ENCODE peak calls at places on chromosomes 7 and 10, in seven cellular contexts. One of them, this sample, is unnamed.

GRCh38 chr10:34107623-34108516 is 707.2 kb downstream of the PARD3 start:
- DNase-seq in mucosa of descending colon: no peak
- DNase-seq in mesenchymal stem cell: no peak
- DNase-seq in BE2C: no peak
- DNase-seq in Caco-2: no peak
- DNase-seq in cardiac muscle cell: no peak
- DNase-seq in thyroid gland: no peak
- DNase-seq in this sample: no peak

GRCh38 chr7:20798694-20799121 is 12.0 kb upstream of the SP8 start:
- DNase-seq in mucosa of descending colon: no peak
- DNase-seq in mesenchymal stem cell: no peak
- DNase-seq in BE2C: no peak
- DNase-seq in Caco-2: no peak
- DNase-seq in cardiac muscle cell: no peak
- DNase-seq in thyroid gland: no peak
- DNase-seq in this sample: peak; percentile 30

GRCh38 chr7:150631084-150631824 is 931 bp downstream of the GIMAP6 start:
- DNase-seq in mucosa of descending colon: peak; percentile 39
- DNase-seq in mesenchymal stem cell: no peak
- DNase-seq in BE2C: no peak
- DNase-seq in Caco-2: no peak
- DNase-seq in cardiac muscle cell: no peak
- DNase-seq in thyroid gland: peak; percentile 6
- DNase-seq in this sample: no peak

GRCh38 chr10:287814-288213 is 152.6 kb downstream of the ZMYND11 start:
- DNase-seq in mucosa of descending colon: no peak
- DNase-seq in mesenchymal stem cell: peak; percentile 28
- DNase-seq in BE2C: no peak
- DNase-seq in Caco-2: peak; percentile 85
- DNase-seq in cardiac muscle cell: no peak
- DNase-seq in thyroid gland: no peak
- DNase-seq in this sample: no peak

GRCh38 chr10:33142290-33142689 is 184.3 kb upstream of the ITGB1 start:
- DNase-seq in mucosa of descending colon: no peak
- DNase-seq in mesenchymal stem cell: no peak
- DNase-seq in BE2C: no peak
- DNase-seq in Caco-2: no peak
- DNase-seq in cardiac muscle cell: peak; percentile 54
- DNase-seq in thyroid gland: no peak
- DNase-seq in this sample: peak; percentile 45

GRCh38 chr10:54758791-54759190 is 42.2 kb downstream of the PCDH15 start:
- DNase-seq in mucosa of descending colon: no peak
- DNase-seq in mesenchymal stem cell: peak; percentile 14
- DNase-seq in BE2C: no peak
- DNase-seq in Caco-2: peak; percentile 11
- DNase-seq in cardiac muscle cell: no peak
- DNase-seq in thyroid gland: no peak
- DNase-seq in this sample: no peak

GRCh38 chr10:21826725-21827124 is 176.8 kb downstream of the DNAJC1 start:
- DNase-seq in mucosa of descending colon: no peak
- DNase-seq in mesenchymal stem cell: no peak
- DNase-seq in BE2C: no peak
- DNase-seq in Caco-2: no peak
- DNase-seq in cardiac muscle cell: no peak
- DNase-seq in thyroid gland: no peak
- DNase-seq in this sample: no peak

GRCh38 chr10:110334061-110334656 is 29.4 kb upstream of the SMNDC1 start:
- DNase-seq in mucosa of descending colon: no peak
- DNase-seq in mesenchymal stem cell: no peak
- DNase-seq in BE2C: no peak
- DNase-seq in Caco-2: no peak
- DNase-seq in cardiac muscle cell: no peak
- DNase-seq in thyroid gland: no peak
- DNase-seq in this sample: no peak

GRCh38 chr7:55019329-55019690 is 493 bp downstream of the EGFR start:
- DNase-seq in mucosa of descending colon: peak; percentile 82
- DNase-seq in mesenchymal stem cell: peak; percentile 51
- DNase-seq in BE2C: peak; percentile 51
- DNase-seq in Caco-2: peak; percentile 63
- DNase-seq in cardiac muscle cell: no peak
- DNase-seq in thyroid gland: peak; percentile 89
- DNase-seq in this sample: no peak

GRCh38 chr10:51468424-51468823 is 231.0 kb downstream of the CSTF2T start:
- DNase-seq in mucosa of descending colon: no peak
- DNase-seq in mesenchymal stem cell: no peak
- DNase-seq in BE2C: no peak
- DNase-seq in Caco-2: no peak
- DNase-seq in cardiac muscle cell: no peak
- DNase-seq in thyroid gland: no peak
- DNase-seq in this sample: no peak

GRCh38 chr10:51471271-51471670 is 228.1 kb downstream of the CSTF2T start:
- DNase-seq in mucosa of descending colon: no peak
- DNase-seq in mesenchymal stem cell: no peak
- DNase-seq in BE2C: no peak
- DNase-seq in Caco-2: no peak
- DNase-seq in cardiac muscle cell: no peak
- DNase-seq in thyroid gland: no peak
- DNase-seq in this sample: no peak

GRCh38 chr10:51469666-51470065 is 229.7 kb downstream of the CSTF2T start:
- DNase-seq in mucosa of descending colon: no peak
- DNase-seq in mesenchymal stem cell: no peak
- DNase-seq in BE2C: no peak
- DNase-seq in Caco-2: no peak
- DNase-seq in cardiac muscle cell: no peak
- DNase-seq in thyroid gland: no peak
- DNase-seq in this sample: no peak

DNA sequence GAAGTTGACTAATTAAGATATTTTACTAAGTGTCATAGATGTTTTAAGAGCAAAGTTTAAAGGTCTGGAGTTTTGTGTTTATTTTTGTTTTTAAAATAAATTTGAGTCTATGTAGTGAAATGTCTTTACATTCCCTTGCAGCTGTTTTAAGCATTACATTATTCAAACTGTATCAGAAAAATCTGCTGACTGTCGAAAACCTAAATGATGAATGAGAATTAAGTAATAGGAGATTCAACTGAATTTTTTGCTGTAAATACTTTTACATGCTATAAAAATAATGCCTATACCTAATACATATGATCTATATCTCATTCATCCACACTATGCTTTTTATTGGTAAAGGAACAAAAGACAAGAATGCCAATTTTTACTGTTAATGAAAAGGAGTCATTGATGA is 227.2 kb downstream of the CSTF2T start:
- DNase-seq in mucosa of descending colon: no peak
- DNase-seq in mesenchymal stem cell: no peak
- DNase-seq in BE2C: no peak
- DNase-seq in Caco-2: no peak
- DNase-seq in cardiac muscle cell: no peak
- DNase-seq in thyroid gland: no peak
- DNase-seq in this sample: no peak
- H3K9me3 ChIP-seq in mucosa of descending colon: no peaks in the 10 kb centered on the region
- H3K9me3 ChIP-seq in mesenchymal stem cell: no peaks in the 10 kb centered on the region
- H3K9me3 ChIP-seq in BE2C: no peaks in the 10 kb centered on the region
- H3K9me3 ChIP-seq in Caco-2: no peaks in the 10 kb centered on the region
- H3K9me3 ChIP-seq in cardiac muscle cell: no peaks in the 10 kb centered on the region
- H3K9me3 ChIP-seq in thyroid gland: no peaks in the 10 kb centered on the region
- H3K9me3 ChIP-seq in this sample: no peaks in the 10 kb centered on the region

GRCh38 chr7:63867127-63867526 is 131.5 kb upstream of the ZNF722 start:
- DNase-seq in mucosa of descending colon: no peak
- DNase-seq in mesenchymal stem cell: no peak
- DNase-seq in BE2C: no peak
- DNase-seq in Caco-2: no peak
- DNase-seq in cardiac muscle cell: no peak
- DNase-seq in thyroid gland: no peak
- DNase-seq in this sample: no peak
- H3K9me3 ChIP-seq in mucosa of descending colon: peaks cover 81% of the 10 kb centered on the region
- H3K9me3 ChIP-seq in mesenchymal stem cell: peaks cover 74% of the 10 kb centered on the region
- H3K9me3 ChIP-seq in BE2C: no peaks in the 10 kb centered on the region
- H3K9me3 ChIP-seq in Caco-2: peaks cover 8% of the 10 kb centered on the region
- H3K9me3 ChIP-seq in cardiac muscle cell: no peaks in the 10 kb centered on the region
- H3K9me3 ChIP-seq in thyroid gland: no peaks in the 10 kb centered on the region
- H3K9me3 ChIP-seq in this sample: peaks cover 4% of the 10 kb centered on the region

GRCh38 chr10:85598646-85599045 is 767.9 kb downstream of the GRID1 start:
- DNase-seq in mucosa of descending colon: no peak
- DNase-seq in mesenchymal stem cell: no peak
- DNase-seq in BE2C: no peak
- DNase-seq in Caco-2: no peak
- DNase-seq in cardiac muscle cell: no peak
- DNase-seq in thyroid gland: no peak
- DNase-seq in this sample: peak; percentile 2

GRCh38 chr10:85599081-85599480 is 767.5 kb downstream of the GRID1 start:
- DNase-seq in mucosa of descending colon: no peak
- DNase-seq in mesenchymal stem cell: no peak
- DNase-seq in BE2C: no peak
- DNase-seq in Caco-2: no peak
- DNase-seq in cardiac muscle cell: no peak
- DNase-seq in thyroid gland: peak; percentile 31
- DNase-seq in this sample: no peak

GRCh38 chr10:85600744-85601081 is 765.9 kb downstream of the GRID1 start:
- DNase-seq in mucosa of descending colon: no peak
- DNase-seq in mesenchymal stem cell: no peak
- DNase-seq in BE2C: no peak
- DNase-seq in Caco-2: no peak
- DNase-seq in cardiac muscle cell: no peak
- DNase-seq in thyroid gland: no peak
- DNase-seq in this sample: no peak

GRCh38 chr10:85601526-85601925 is 765.1 kb downstream of the GRID1 start:
- DNase-seq in mucosa of descending colon: no peak
- DNase-seq in mesenchymal stem cell: no peak
- DNase-seq in BE2C: no peak
- DNase-seq in Caco-2: no peak
- DNase-seq in cardiac muscle cell: no peak
- DNase-seq in thyroid gland: no peak
- DNase-seq in this sample: no peak

DNA sequence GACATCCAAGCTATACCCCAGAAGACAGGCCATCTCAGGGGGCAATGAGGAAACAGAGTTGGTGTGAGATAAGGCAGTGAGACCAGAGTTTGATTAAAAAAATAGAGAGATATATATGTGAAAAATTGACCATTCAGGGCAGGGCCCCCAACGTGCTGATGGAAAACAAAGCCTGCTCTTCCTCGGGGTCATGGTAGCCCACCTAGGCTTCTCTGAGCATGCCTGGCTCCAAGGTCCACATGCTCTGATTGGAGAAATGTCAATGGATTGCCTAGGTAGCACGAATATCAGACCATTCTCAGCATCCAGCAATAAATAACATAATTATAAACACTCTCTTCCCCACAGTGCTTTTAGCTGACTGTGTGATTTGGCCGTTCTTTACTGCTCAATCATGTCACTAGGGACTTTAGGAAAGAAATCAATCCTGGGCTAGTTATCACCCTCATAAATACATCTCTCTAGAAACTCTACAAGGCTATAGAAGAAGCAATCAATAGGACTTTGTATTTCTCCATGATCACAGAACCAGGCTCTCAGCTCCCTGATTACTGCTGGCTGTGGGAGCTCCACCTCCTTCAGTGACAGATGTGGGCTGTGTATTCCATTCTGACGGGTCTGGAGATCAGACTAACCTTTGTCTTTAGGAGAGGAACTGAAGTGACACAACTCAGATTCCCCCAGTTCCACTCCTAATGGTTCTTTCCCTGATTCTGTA is 766.4 kb downstream of the GRID1 start:
- DNase-seq in mucosa of descending colon: no peak
- DNase-seq in mesenchymal stem cell: no peak
- DNase-seq in BE2C: no peak
- DNase-seq in Caco-2: no peak
- DNase-seq in cardiac muscle cell: no peak
- DNase-seq in thyroid gland: no peak
- DNase-seq in this sample: no peak
- H3K9me3 ChIP-seq in mucosa of descending colon: no peaks in the 10 kb centered on the region
- H3K9me3 ChIP-seq in mesenchymal stem cell: no peaks in the 10 kb centered on the region
- H3K9me3 ChIP-seq in BE2C: no peaks in the 10 kb centered on the region
- H3K9me3 ChIP-seq in Caco-2: no peaks in the 10 kb centered on the region
- H3K9me3 ChIP-seq in cardiac muscle cell: no peaks in the 10 kb centered on the region
- H3K9me3 ChIP-seq in thyroid gland: no peaks in the 10 kb centered on the region
- H3K9me3 ChIP-seq in this sample: no peaks in the 10 kb centered on the region

GRCh38 chr7:158516524-158516923 is 71.1 kb downstream of the PTPRN2 start:
- DNase-seq in mucosa of descending colon: no peak
- DNase-seq in mesenchymal stem cell: no peak
- DNase-seq in BE2C: no peak
- DNase-seq in Caco-2: no peak
- DNase-seq in cardiac muscle cell: no peak
- DNase-seq in thyroid gland: no peak
- DNase-seq in this sample: no peak
- H3K9me3 ChIP-seq in mucosa of descending colon: peaks cover 10% of the 10 kb centered on the region
- H3K9me3 ChIP-seq in mesenchymal stem cell: peaks cover 14% of the 10 kb centered on the region
- H3K9me3 ChIP-seq in BE2C: no peaks in the 10 kb centered on the region
- H3K9me3 ChIP-seq in Caco-2: no peaks in the 10 kb centered on the region
- H3K9me3 ChIP-seq in cardiac muscle cell: no peaks in the 10 kb centered on the region
- H3K9me3 ChIP-seq in thyroid gland: no peaks in the 10 kb centered on the region
- H3K9me3 ChIP-seq in this sample: no peaks in the 10 kb centered on the region

GRCh38 chr7:158113321-158114025 is 474.1 kb downstream of the PTPRN2 start:
- DNase-seq in mucosa of descending colon: no peak
- DNase-seq in mesenchymal stem cell: no peak
- DNase-seq in BE2C: no peak
- DNase-seq in Caco-2: no peak
- DNase-seq in cardiac muscle cell: no peak
- DNase-seq in thyroid gland: no peak
- DNase-seq in this sample: no peak
- H3K9me3 ChIP-seq in mucosa of descending colon: peaks cover 20% of the 10 kb centered on the region
- H3K9me3 ChIP-seq in mesenchymal stem cell: peaks cover 44% of the 10 kb centered on the region
- H3K9me3 ChIP-seq in BE2C: no peaks in the 10 kb centered on the region
- H3K9me3 ChIP-seq in Caco-2: peaks cover 18% of the 10 kb centered on the region
- H3K9me3 ChIP-seq in cardiac muscle cell: no peaks in the 10 kb centered on the region
- H3K9me3 ChIP-seq in thyroid gland: no peaks in the 10 kb centered on the region
- H3K9me3 ChIP-seq in this sample: peaks cover 12% of the 10 kb centered on the region

GRCh38 chr10:75572478-75572877 is 141.1 kb downstream of the LRMDA start:
- DNase-seq in mucosa of descending colon: no peak
- DNase-seq in mesenchymal stem cell: no peak
- DNase-seq in BE2C: no peak
- DNase-seq in Caco-2: no peak
- DNase-seq in cardiac muscle cell: no peak
- DNase-seq in thyroid gland: no peak
- DNase-seq in this sample: no peak
- H3K9me3 ChIP-seq in mucosa of descending colon: peaks cover 23% of the 10 kb centered on the region
- H3K9me3 ChIP-seq in mesenchymal stem cell: peaks cover 51% of the 10 kb centered on the region
- H3K9me3 ChIP-seq in BE2C: no peaks in the 10 kb centered on the region
- H3K9me3 ChIP-seq in Caco-2: peaks cover 25% of the 10 kb centered on the region
- H3K9me3 ChIP-seq in cardiac muscle cell: peaks cover 3% of the 10 kb centered on the region
- H3K9me3 ChIP-seq in thyroid gland: no peaks in the 10 kb centered on the region
- H3K9me3 ChIP-seq in this sample: peaks cover 4% of the 10 kb centered on the region

DNA sequence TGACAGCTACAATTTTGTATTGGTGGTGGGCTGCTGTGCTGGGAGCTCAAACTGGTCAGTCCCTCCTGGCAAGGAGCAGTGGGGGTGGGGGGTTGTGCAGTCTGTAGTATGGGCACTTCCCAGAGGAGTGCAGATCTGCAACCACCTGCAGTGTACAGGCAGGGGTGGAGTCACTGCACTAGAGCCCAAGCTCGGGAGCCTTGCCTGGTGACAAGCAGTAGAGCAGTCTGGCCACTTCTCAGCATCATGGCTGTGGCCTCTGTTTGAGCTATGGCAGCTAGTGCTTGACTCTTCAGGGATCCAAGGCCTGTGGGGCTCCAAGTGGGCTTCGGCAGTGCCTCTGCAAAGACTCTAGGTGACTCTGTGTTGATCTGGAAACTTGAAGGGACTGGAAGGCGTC is 585.1 kb upstream of the GRM3 start:
- DNase-seq in mucosa of descending colon: no peak
- DNase-seq in mesenchymal stem cell: no peak
- DNase-seq in BE2C: no peak
- DNase-seq in Caco-2: no peak
- DNase-seq in cardiac muscle cell: no peak
- DNase-seq in thyroid gland: no peak
- DNase-seq in this sample: no peak
- H3K9me3 ChIP-seq in mucosa of descending colon: peaks cover 55% of the 10 kb centered on the region
- H3K9me3 ChIP-seq in mesenchymal stem cell: peaks cover 47% of the 10 kb centered on the region
- H3K9me3 ChIP-seq in BE2C: no peaks in the 10 kb centered on the region
- H3K9me3 ChIP-seq in Caco-2: peaks cover 6% of the 10 kb centered on the region
- H3K9me3 ChIP-seq in cardiac muscle cell: no peaks in the 10 kb centered on the region
- H3K9me3 ChIP-seq in thyroid gland: no peaks in the 10 kb centered on the region
- H3K9me3 ChIP-seq in this sample: no peaks in the 10 kb centered on the region

GRCh38 chr7:57449904-57450303 is at the start of gene ZNF716:
- DNase-seq in mucosa of descending colon: no peak
- DNase-seq in mesenchymal stem cell: no peak
- DNase-seq in BE2C: no peak
- DNase-seq in Caco-2: no peak
- DNase-seq in cardiac muscle cell: no peak
- DNase-seq in thyroid gland: no peak
- DNase-seq in this sample: no peak
- H3K9me3 ChIP-seq in mucosa of descending colon: peaks cover 70% of the 10 kb centered on the region
- H3K9me3 ChIP-seq in mesenchymal stem cell: peaks cover 36% of the 10 kb centered on the region
- H3K9me3 ChIP-seq in BE2C: peaks cover 3% of the 10 kb centered on the region
- H3K9me3 ChIP-seq in Caco-2: peaks cover 3% of the 10 kb centered on the region
- H3K9me3 ChIP-seq in cardiac muscle cell: no peaks in the 10 kb centered on the region
- H3K9me3 ChIP-seq in thyroid gland: no peaks in the 10 kb centered on the region
- H3K9me3 ChIP-seq in this sample: no peaks in the 10 kb centered on the region